ENCODE peak calls at places on chromosome 14, in nine cellular contexts. L is GM12892, H is breast epithelium, W is stomach, Z is esophagus muscularis mucosa, J is vagina, N is HepG2, O is HCT116, Q is sigmoid colon. G is an unnamed sample.

GRCh38 chr14:36661506-36662257 is at the start of gene PAX9:
- DNase-seq in Z (peak), J (peak), L (no peak), N (peak), H (peak), O (peak), Q (no peak), W (peak), G (no peak)

GRCh38 chr14:90060312-90060964 is 1.4 kb upstream of the KCNK13 start:
- DNase-seq in N (peak), L (peak), H (no peak), Z (no peak), O (peak), W (peak), J (no peak), Q (no peak), G (peak)

GRCh38 chr14:96204151-96205058 is at the start of gene BDKRB2:
- DNase-seq in J (no peak), Q (peak), N (peak), H (peak), O (peak), Z (no peak), W (peak), L (no peak), G (no peak)

GRCh38 chr14:58572092-58572853 is 65.5 kb upstream of the DACT1 start:
- DNase-seq in O (no peak), Z (no peak), J (no peak), W (no peak), Q (no peak), N (peak), L (no peak), H (no peak), G (no peak)

GRCh38 chr14:73221945-73222344 is 15.4 kb upstream of the PAPLN start:
- DNase-seq in N (no peak), H (no peak), Z (no peak), O (no peak), W (no peak), Q (no peak), J (no peak), L (no peak), G (no peak)

GRCh38 chr14:96263347-96264199 is 7.6 kb downstream of the BDKRB1 start:
- DNase-seq in Z (no peak), J (no peak), O (no peak), L (no peak), W (no peak), Q (peak), N (no peak), H (peak), G (no peak)

GRCh38 chr14:33352821-33353220 is 414.1 kb downstream of the NPAS3 start:
- DNase-seq in J (no peak), H (no peak), O (no peak), N (no peak), Z (no peak), Q (no peak), L (no peak), W (no peak), G (no peak)

GRCh38 chr14:102170061-102170460 is 30.4 kb downstream of the WDR20 start:
- DNase-seq in Q (no peak), H (no peak), J (no peak), N (no peak), L (no peak), O (no peak), Z (no peak), W (no peak), G (no peak)

GRCh38 chr14:88882236-88882635 is 57.8 kb downstream of the TTC8 start:
- DNase-seq in J (no peak), L (no peak), Z (no peak), Q (no peak), O (no peak), H (no peak), N (peak), W (no peak), G (no peak)

GRCh38 chr14:79074501-79074900 is 904.3 kb downstream of the NRXN3 start:
- DNase-seq in Z (no peak), H (no peak), O (no peak), J (no peak), L (no peak), Q (no peak), W (no peak), N (no peak), G (no peak)

GRCh38 chr14:20435454-20436362 is at the start of gene KLHL33:
- DNase-seq in Q (no peak), O (no peak), W (no peak), Z (no peak), N (no peak), H (no peak), L (no peak), J (no peak), G (no peak)

GRCh38 chr14:24895243-24895583 is 154.7 kb downstream of the STXBP6 start:
- DNase-seq in W (no peak), H (no peak), J (no peak), L (no peak), N (no peak), Z (no peak), O (no peak), Q (no peak), G (no peak)

GRCh38 chr14:67526676-67527459 is 6.2 kb upstream of the PLEKHH1 start:
- DNase-seq in W (peak), N (peak), Z (no peak), Q (no peak), L (no peak), O (peak), H (no peak), J (no peak), G (no peak)

GRCh38 chr14:95220663-95221231 is 63.4 kb upstream of the DICER1 start:
- DNase-seq in O (no peak), N (no peak), L (no peak), W (no peak), Z (no peak), Q (peak), J (no peak), H (no peak), G (no peak)

GRCh38 chr14:29930283-29930682 is 2.6 kb upstream of the PRKD1 start:
- DNase-seq in O (no peak), Z (no peak), W (no peak), H (no peak), Q (no peak), N (no peak), J (no peak), L (no peak), G (no peak)

GRCh38 chr14:81464253-81465001 is 64.3 kb upstream of the STON2 start:
- DNase-seq in H (no peak), W (no peak), L (peak), Q (no peak), Z (no peak), O (peak), N (peak), J (no peak), G (peak)

GRCh38 chr14:89215166-89215940 is 201.7 kb downstream of the FOXN3 start:
- DNase-seq in O (no peak), Z (no peak), Q (no peak), H (no peak), N (no peak), L (no peak), J (no peak), W (no peak), G (no peak)

GRCh38 chr14:105665951-105666277 is 139.5 kb downstream of the TMEM121 start:
- DNase-seq in W (no peak), Z (no peak), J (no peak), H (no peak), Q (no peak), O (no peak), L (no peak), N (no peak), G (no peak)

GRCh38 chr14:65966188-65966587 is 520.0 kb upstream of the CCDC196 start:
- DNase-seq in J (no peak), Q (no peak), L (no peak), N (no peak), W (no peak), Z (no peak), H (no peak), O (no peak), G (no peak)

GRCh38 chr14:73713804-73714655 is at the start of gene PNMA1:
- DNase-seq in O (no peak), N (peak), L (peak), Q (peak), Z (no peak), W (peak), J (no peak), H (peak), G (peak)

GRCh38 chr14:52455291-52456088 is 96.8 kb downstream of the TXNDC16 start:
- DNase-seq in J (no peak), L (no peak), Z (no peak), H (no peak), N (no peak), Q (no peak), W (no peak), O (no peak), G (no peak)

GRCh38 chr14:88792572-88793258 is at the start of gene EML5:
- DNase-seq in H (peak), L (peak), Q (peak), N (peak), W (peak), O (peak), J (no peak), Z (no peak), G (peak)

GRCh38 chr14:55707365-55707804 is 127.4 kb downstream of the KTN1 start:
- DNase-seq in L (no peak), W (no peak), J (no peak), O (no peak), N (peak), Q (no peak), Z (no peak), H (no peak), G (no peak)

GRCh38 chr14:68407838-68408237 is 385.0 kb downstream of the ZFP36L1 start:
- DNase-seq in N (no peak), H (no peak), L (no peak), Q (no peak), Z (no peak), O (no peak), J (no peak), W (no peak), G (no peak)

GRCh38 chr14:29521526-29522137 is 406.0 kb downstream of the PRKD1 start:
- DNase-seq in H (no peak), L (no peak), J (no peak), N (no peak), W (no peak), Z (no peak), Q (no peak), O (no peak), G (peak)

GRCh38 chr14:41609704-41610183 is 3.1 kb downstream of the LRFN5 start:
- DNase-seq in O (no peak), N (no peak), J (peak), L (no peak), Q (peak), Z (no peak), W (no peak), H (no peak), G (no peak)

GRCh38 chr14:106277503-106277902 is 751.1 kb downstream of the TMEM121 start:
- DNase-seq in W (peak), Z (no peak), Q (no peak), O (no peak), H (no peak), N (peak), J (no peak), L (no peak), G (no peak)

GRCh38 chr14:93317200-93317599 is 15.6 kb downstream of the BTBD7 start:
- DNase-seq in Z (no peak), W (no peak), Q (no peak), O (no peak), L (no peak), N (no peak), J (no peak), H (no peak), G (no peak)
- TF ChIP-seq POLR2AphosphoS5 in Z (no peak), W (no peak), Q (no peak), O (no peak), L (no peak), N (no peak), J (no peak), H (no peak), G (no peak)

DNA sequence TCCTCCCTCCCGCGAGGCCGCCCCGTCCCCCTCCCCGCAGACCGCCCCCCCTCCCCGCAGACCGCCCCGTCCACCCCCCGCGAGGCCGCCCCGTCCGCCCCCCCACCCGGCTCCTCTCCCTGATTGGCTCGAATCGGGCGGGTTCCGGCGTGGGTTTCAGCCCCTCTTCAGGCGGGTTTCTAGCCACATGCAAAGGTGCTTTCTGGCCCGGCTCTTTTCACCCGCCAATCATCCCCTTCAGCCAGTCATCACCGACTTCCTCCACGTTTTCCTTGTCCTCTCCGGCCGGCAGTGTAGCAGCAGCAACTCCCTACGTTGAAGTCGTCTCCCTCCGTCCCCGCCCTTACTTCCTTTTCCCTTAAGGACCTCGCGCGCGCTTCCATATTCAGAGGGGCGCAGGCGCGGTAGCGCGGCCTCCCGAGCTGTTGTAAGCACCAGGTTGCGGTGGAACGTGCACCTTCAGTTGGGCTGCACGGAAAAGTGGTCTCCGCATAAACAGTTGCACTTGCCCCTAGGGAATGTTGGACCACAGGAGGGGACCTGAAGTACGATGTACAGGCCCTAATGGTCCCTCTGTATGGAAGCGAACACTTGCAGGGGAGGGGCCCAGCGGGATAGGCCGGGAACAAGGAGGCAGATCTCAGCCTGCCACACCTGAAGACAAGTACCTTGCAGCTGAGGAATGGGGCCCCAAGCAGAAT is 44.6 kb upstream of the ESR2 start:
- DNase-seq in O (peak), Q (peak), J (peak), N (peak), W (peak), Z (peak), H (peak), L (peak), G (peak)
- TF ChIP-seq POLR2A in O (peak), Q (peak), J (peak), N (peak), W (no peak), Z (peak), H (peak), L (no peak), G (no peak)

GRCh38 chr14:34713681-34714319 is 593 bp downstream of the CFL2 start:
- DNase-seq in N (peak), J (no peak), O (no peak), W (peak), H (no peak), Q (peak), L (no peak), Z (no peak), G (no peak)
- TF ChIP-seq POLR2AphosphoS5 in N (no peak), J (no peak), O (no peak), W (peak), H (no peak), Q (peak), L (no peak), Z (peak), G (no peak)

DNA sequence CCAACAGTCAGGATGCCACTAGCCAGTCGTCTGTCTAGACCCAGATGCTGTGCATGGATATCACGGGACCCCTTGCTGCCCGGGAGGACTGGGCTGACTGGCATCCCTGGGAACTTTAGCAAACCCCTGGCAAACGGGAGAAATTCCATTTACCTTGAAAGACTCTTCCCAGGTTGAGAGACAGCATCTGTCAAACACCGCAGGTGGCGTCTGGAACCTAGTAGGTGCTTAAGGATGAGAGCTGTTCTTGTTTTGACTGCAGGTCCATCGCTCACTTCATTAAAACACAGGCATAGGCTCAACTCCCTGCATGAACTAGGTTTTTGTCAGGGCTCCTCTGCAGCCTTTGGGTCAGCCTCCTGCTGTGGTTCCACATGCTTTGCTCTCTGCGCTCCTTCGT is 546.3 kb downstream of the BCL11B start:
- DNase-seq in J (peak), Z (no peak), L (no peak), O (no peak), Q (no peak), H (no peak), W (no peak), N (no peak), G (no peak)
- TF ChIP-seq POLR2A in J (no peak), Z (no peak), L (no peak), O (no peak), Q (no peak), H (no peak), W (no peak), N (no peak), G (no peak)

GRCh38 chr14:75482366-75482765 is 39.9 kb upstream of the BATF start:
- DNase-seq in J (peak), L (no peak), W (no peak), Z (no peak), H (no peak), Q (no peak), N (no peak), O (no peak), G (no peak)

GRCh38 chr14:75484711-75485429 is 37.4 kb upstream of the BATF start:
- DNase-seq in Z (peak), L (no peak), J (no peak), Q (no peak), H (no peak), O (no peak), W (no peak), N (no peak), G (no peak)

GRCh38 chr14:75477881-75478280 is 44.4 kb upstream of the BATF start:
- DNase-seq in L (no peak), Z (no peak), N (no peak), O (no peak), J (no peak), H (no peak), Q (no peak), W (no peak), G (no peak)

GRCh38 chr14:75476274-75476995 is 45.8 kb upstream of the BATF start:
- DNase-seq in Z (no peak), N (peak), O (no peak), Q (peak), L (no peak), W (peak), J (no peak), H (no peak), G (no peak)

GRCh38 chr14:75479770-75480600 is 42.3 kb upstream of the BATF start:
- DNase-seq in Q (peak), J (no peak), L (peak), N (no peak), Z (no peak), H (no peak), O (no peak), W (no peak), G (no peak)
- TF ChIP-seq POLR2AphosphoS5 in Q (no peak), J (no peak), L (no peak), N (no peak), Z (no peak), H (no peak), O (no peak), W (no peak), G (no peak)

GRCh38 chr14:100282083-100282350 is 24.2 kb downstream of the SLC25A29 start:
- DNase-seq in H (no peak), W (no peak), O (no peak), Q (no peak), N (no peak), J (no peak), L (no peak), Z (no peak), G (no peak)

GRCh38 chr14:100282766-100283419 is 23.4 kb downstream of the SLC25A29 start:
- DNase-seq in L (no peak), N (no peak), Z (no peak), O (no peak), Q (no peak), H (peak), W (peak), J (no peak), G (no peak)

GRCh38 chr14:100279563-100279962 is 26.7 kb downstream of the SLC25A29 start:
- DNase-seq in N (no peak), O (no peak), W (no peak), L (no peak), J (no peak), Q (no peak), Z (no peak), H (no peak), G (no peak)

GRCh38 chr14:100279133-100279532 is 27.1 kb downstream of the SLC25A29 start:
- DNase-seq in N (peak), Z (no peak), Q (no peak), J (no peak), L (no peak), H (no peak), O (no peak), W (no peak), G (no peak)

DNA sequence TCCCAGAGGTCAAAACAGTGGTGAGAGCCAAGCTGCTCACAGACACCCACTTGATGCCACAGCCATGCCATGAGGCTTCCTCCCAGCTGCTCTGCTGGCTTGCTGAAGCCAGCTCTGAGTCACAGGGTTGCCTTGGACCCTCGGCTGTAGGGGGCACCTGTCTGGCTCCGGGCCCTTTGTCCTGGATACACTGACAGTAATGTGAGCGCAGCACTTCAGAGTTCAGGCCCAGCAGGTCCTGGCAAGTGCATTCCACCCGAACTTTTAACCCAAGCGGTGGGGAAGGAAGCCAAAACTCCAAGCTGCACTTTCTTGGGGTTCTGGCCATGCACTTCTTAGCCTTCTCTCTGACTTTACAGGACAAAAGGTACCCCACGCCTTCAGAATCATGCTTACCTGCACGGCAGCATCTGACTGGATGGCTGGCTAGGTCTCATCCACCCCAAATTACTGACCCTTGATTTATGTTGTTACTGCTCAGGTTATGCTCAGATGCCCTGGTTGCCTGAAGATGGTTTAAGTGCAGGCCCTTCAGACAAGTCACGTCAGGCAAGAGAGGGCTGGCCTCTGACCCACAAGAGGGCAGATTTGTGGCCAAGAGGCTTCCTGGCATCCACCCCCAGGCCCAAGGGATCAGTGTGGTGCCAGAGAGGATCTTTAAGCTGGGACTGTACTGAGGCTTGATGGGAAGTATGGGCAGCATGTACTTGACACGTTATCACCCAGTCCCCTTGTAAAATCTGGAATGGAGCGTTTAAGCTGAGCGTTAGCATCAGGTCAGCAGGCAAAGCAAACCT is 24.8 kb downstream of the SLC25A29 start:
- DNase-seq in O (no peak), H (peak), N (no peak), Q (no peak), J (no peak), W (peak), L (no peak), Z (no peak), G (no peak)
- TF ChIP-seq POLR2A in O (no peak), H (no peak), N (no peak), Q (no peak), J (no peak), W (no peak), L (no peak), Z (no peak), G (no peak)

GRCh38 chr14:103624860-103625259 is 4.2 kb upstream of the KLC1 start:
- DNase-seq in N (peak), J (no peak), Z (peak), H (peak), Q (peak), W (peak), L (no peak), O (peak), G (no peak)
- TF ChIP-seq POLR2AphosphoS5 in N (no peak), J (peak), Z (peak), H (peak), Q (no peak), W (no peak), L (no peak), O (peak), G (no peak)

DNA sequence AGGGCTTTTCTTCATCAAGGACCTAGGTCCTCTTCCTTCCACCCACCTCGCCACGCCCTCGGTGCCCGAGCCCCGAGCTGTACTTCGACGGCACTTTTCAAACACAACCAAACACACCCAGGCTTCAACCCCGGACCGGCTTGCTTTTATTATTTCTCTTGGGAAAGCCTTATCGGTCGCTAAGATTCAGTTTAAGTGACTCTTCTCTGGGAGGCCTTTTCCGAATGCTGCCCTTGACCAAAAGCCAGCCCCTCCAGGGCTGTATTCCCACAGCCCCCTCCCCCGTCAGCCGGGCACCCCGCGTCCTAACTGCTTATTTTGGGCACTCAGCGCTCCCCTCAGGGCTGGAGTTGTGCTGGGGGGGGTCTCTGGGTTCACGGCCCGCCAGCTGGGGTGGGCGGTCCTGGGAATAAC is 644 bp upstream of the PPP4R4 start:
- DNase-seq in O (no peak), Q (no peak), J (no peak), N (no peak), H (no peak), W (no peak), L (no peak), Z (no peak), G (no peak)
- TF ChIP-seq POLR2A in O (no peak), Q (no peak), J (no peak), N (peak), H (no peak), W (no peak), L (no peak), Z (no peak), G (no peak)

GRCh38 chr14:38238881-38239280 is 17.0 kb downstream of the CLEC14A start:
- DNase-seq in J (no peak), H (no peak), Q (no peak), Z (no peak), N (no peak), L (no peak), W (no peak), O (no peak), G (no peak)
- TF ChIP-seq POLR2AphosphoS5 in J (no peak), H (no peak), Q (no peak), Z (no peak), N (no peak), L (no peak), W (no peak), O (no peak), G (no peak)